ENCODE peak calls at places on chromosomes 5 and 9, in four cellular contexts. J is GM20000, L is mucosa of descending colon, H is CD14-positive monocyte. F is an unnamed sample.

GRCh38 chr5:137826067-137826466 is 41.6 kb upstream of the MYOT start:
- DNase-seq in J (no peak), L (no peak), H (no peak), F (no peak)

GRCh38 chr5:177103523-177104253 is 17.0 kb downstream of the FGFR4 start:
- DNase-seq in J (no peak), L (no peak), H (no peak), F (no peak)

GRCh38 chr5:142360607-142361120 is 35.8 kb upstream of the SPRY4 start:
- DNase-seq in J (no peak), L (no peak), H (no peak), F (peak)

GRCh38 chr5:1152156-1152555 is 40.3 kb upstream of the SLC12A7 start:
- DNase-seq in J (no peak), L (no peak), H (no peak), F (peak)

GRCh38 chr9:107948601-107949000 is 459.0 kb upstream of the KLF4 start:
- DNase-seq in J (no peak), L (no peak), H (no peak), F (no peak)

GRCh38 chr9:2234371-2234893 is 219.3 kb downstream of the SMARCA2 start:
- DNase-seq in J (no peak), L (no peak), H (no peak), F (no peak)

GRCh38 chr9:108363321-108363720 is 492.5 kb downstream of the ACTL7B start:
- DNase-seq in J (no peak), L (no peak), H (no peak), F (no peak)

GRCh38 chr9:70861376-70861775 is 260.0 kb downstream of the TRPM3 start:
- DNase-seq in J (no peak), L (no peak), H (no peak), F (no peak)

GRCh38 chr9:602716-603115 is 238.8 kb upstream of the DMRT1 start:
- DNase-seq in J (no peak), L (no peak), H (no peak), F (no peak)

GRCh38 chr5:111530298-111530740 is 18.0 kb upstream of the STARD4 start:
- DNase-seq in J (peak), L (peak), H (peak), F (peak)

GRCh38 chr5:102715405-102715804 is 39.7 kb upstream of the PAM start:
- DNase-seq in J (no peak), L (no peak), H (no peak), F (peak)

GRCh38 chr9:94826044-94826443 is 99.5 kb downstream of the AOPEP start:
- DNase-seq in J (no peak), L (no peak), H (no peak), F (no peak)

GRCh38 chr5:44638286-44638869 is 170.4 kb upstream of the MRPS30 start:
- DNase-seq in J (no peak), L (no peak), H (no peak), F (no peak)

GRCh38 chr9:96524764-96525163 is 74.8 kb downstream of the HABP4 start:
- DNase-seq in J (no peak), L (no peak), H (no peak), F (no peak)

GRCh38 chr5:6083311-6083941 is 294.9 kb downstream of the MED10 start:
- DNase-seq in J (no peak), L (no peak), H (no peak), F (no peak)

GRCh38 chr5:84614907-84615306 is 230.2 kb upstream of the EDIL3 start:
- DNase-seq in J (no peak), L (no peak), H (no peak), F (no peak)

GRCh38 chr9:99167694-99168093 is 54.0 kb downstream of the ALG2 start:
- DNase-seq in J (no peak), L (no peak), H (no peak), F (peak)

GRCh38 chr5:174698156-174698555 is 26.2 kb upstream of the MSX2 start:
- DNase-seq in J (no peak), L (no peak), H (no peak), F (no peak)

GRCh38 chr5:64532657-64533056 is 26.8 kb downstream of the RGS7BP start:
- DNase-seq in J (no peak), L (no peak), H (no peak), F (no peak)

GRCh38 chr5:141880961-141881801 is 3.0 kb upstream of the PCDH1 start:
- DNase-seq in J (no peak), L (no peak), H (no peak), F (no peak)

GRCh38 chr5:67234671-67235176 is 38.1 kb upstream of the CD180 start:
- DNase-seq in J (no peak), L (peak), H (no peak), F (no peak)

GRCh38 chr9:120366646-120367019 is 213.3 kb downstream of the CDK5RAP2 start:
- DNase-seq in J (no peak), L (no peak), H (no peak), F (no peak)

GRCh38 chr5:159058928-159059636 is 40.6 kb downstream of the EBF1 start:
- DNase-seq in J (no peak), L (no peak), H (no peak), F (no peak)

GRCh38 chr5:118956727-118957126 is 31.6 kb downstream of the DTWD2 start:
- DNase-seq in J (no peak), L (no peak), H (no peak), F (no peak)

GRCh38 chr5:148972958-148973357 is 89.9 kb downstream of the SH3TC2 start:
- DNase-seq in J (no peak), L (peak), H (no peak), F (no peak)

GRCh38 chr9:75152416-75152815 is 64.1 kb downstream of the OSTF1 start:
- DNase-seq in J (no peak), L (no peak), H (no peak), F (peak)

GRCh38 chr5:111389390-111390082 is 122.8 kb downstream of the STARD4 start:
- DNase-seq in J (no peak), L (no peak), H (no peak), F (peak)

GRCh38 chr5:113311301-113311700 is 123.5 kb downstream of the TSSK1B start:
- DNase-seq in J (no peak), L (no peak), H (no peak), F (no peak)

GRCh38 chr9:99239341-99240055 is 17.4 kb downstream of the SEC61B start:
- DNase-seq in J (no peak), L (no peak), H (no peak), F (no peak)

GRCh38 chr5:120954255-120954654 is 490.2 kb downstream of the PRR16 start:
- DNase-seq in J (no peak), L (no peak), H (no peak), F (no peak)

GRCh38 chr5:38673671-38674071 is 117.2 kb upstream of the LIFR start:
- DNase-seq in J (no peak), L (no peak), H (no peak), F (no peak)
- TF ChIP-seq CTCF in J (no peak), L (no peak), H (no peak), F (no peak)

DNA sequence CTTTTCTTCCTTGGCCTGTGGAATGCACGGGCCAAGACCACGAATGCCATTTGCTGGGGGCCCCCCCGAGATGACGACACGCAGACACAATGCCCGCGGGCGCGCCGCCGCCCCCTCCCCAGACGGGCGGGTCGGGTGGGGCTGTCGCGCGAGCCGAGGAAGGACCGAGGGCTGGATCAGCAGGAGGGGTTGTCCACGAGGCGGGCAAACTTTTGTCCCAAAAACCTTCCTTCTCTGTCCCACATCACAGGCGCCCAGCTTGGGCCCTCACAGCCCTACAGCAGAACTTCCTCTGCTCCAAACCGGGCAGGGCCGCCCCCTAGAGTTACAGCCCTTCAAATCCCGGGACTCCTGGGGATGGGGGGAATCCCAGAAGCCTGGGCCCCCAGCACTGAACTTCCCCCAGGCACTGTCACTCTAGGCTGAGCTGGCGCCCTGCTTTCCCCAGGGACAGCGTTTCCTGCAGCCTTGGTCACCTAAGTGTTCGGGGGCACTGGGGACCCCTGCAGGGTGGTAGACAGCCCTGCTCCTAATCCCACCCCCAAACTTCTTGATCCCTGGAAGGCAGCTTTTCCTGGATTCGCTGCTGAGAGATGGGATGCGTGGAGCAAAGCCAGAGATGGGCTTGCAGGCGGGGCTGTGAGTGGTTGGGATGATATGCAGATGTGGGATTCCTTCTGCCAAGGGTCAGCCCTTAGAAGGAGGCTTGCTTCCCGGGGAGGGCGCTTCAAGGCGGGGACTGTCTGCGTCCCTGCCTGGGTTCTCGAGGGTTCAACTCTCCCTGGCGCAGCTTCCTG is 980 bp downstream of the COL5A1 start:
- DNase-seq in J (peak), L (peak), H (no peak), F (no peak)
- TF ChIP-seq CTCF in J (no peak), L (no peak), H (no peak), F (no peak)

GRCh38 chr9:87594662-87595061 is 97.0 kb downstream of the DAPK1 start:
- DNase-seq in J (no peak), L (no peak), H (no peak), F (no peak)

GRCh38 chr9:87596862-87597261 is 99.2 kb downstream of the DAPK1 start:
- DNase-seq in J (no peak), L (peak), H (no peak), F (no peak)

GRCh38 chr9:87594218-87594617 is 96.6 kb downstream of the DAPK1 start:
- DNase-seq in J (no peak), L (no peak), H (no peak), F (no peak)

GRCh38 chr9:87597710-87598200 is 100.1 kb downstream of the DAPK1 start:
- DNase-seq in J (no peak), L (no peak), H (no peak), F (no peak)

GRCh38 chr9:87595605-87596004 is 97.9 kb downstream of the DAPK1 start:
- DNase-seq in J (no peak), L (no peak), H (no peak), F (no peak)
- TF ChIP-seq CTCF in J (no peak), L (no peak), H (no peak), F (no peak)

GRCh38 chr9:89996717-89997116 is 391.9 kb downstream of the GADD45G start:
- DNase-seq in J (no peak), L (peak), H (no peak), F (peak)
- TF ChIP-seq CTCF in J (no peak), L (no peak), H (no peak), F (no peak)

GRCh38 chr9:84839538-84839937 is 170.0 kb downstream of the NTRK2 start:
- DNase-seq in J (no peak), L (no peak), H (no peak), F (no peak)
- TF ChIP-seq CTCF in J (no peak), L (no peak), H (no peak), F (no peak)

GRCh38 chr5:36090033-36090432 is 23.4 kb upstream of the UGT3A2 start:
- DNase-seq in J (no peak), L (peak), H (no peak), F (peak)
- TF ChIP-seq CTCF in J (peak), L (no peak), H (peak), F (peak)

DNA sequence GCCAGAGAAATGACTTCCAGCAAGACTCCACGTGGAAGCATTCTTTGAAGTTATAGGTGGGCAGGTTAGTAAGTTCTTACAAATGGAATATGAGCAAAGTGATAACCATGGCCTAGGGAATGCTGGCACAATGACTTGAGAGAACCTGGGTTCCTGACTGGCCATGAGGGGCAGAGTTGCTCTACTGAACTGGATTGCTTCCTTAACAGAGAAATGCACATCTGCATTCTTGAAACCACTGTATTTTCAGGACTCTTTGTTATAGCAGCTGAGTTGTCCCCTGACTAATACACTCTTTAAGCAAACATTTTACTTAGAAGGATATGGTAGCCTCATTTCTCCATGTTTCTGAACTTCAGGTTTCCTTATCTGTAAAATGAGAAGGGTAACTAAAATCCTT is 108.3 kb upstream of the GNA14 start:
- DNase-seq in J (no peak), L (no peak), H (no peak), F (no peak)
- TF ChIP-seq CTCF in J (no peak), L (no peak), H (no peak), F (no peak)

GRCh38 chr5:179768326-179769085 is 25.3 kb upstream of the LTC4S start:
- DNase-seq in J (no peak), L (no peak), H (no peak), F (no peak)
- TF ChIP-seq CTCF in J (no peak), L (no peak), H (no peak), F (no peak)

GRCh38 chr5:172054611-172055153 is 48.2 kb upstream of the FBXW11 start:
- DNase-seq in J (no peak), L (no peak), H (no peak), F (no peak)

GRCh38 chr5:172050070-172050469 is 43.6 kb upstream of the FBXW11 start:
- DNase-seq in J (no peak), L (no peak), H (no peak), F (no peak)

GRCh38 chr5:172055421-172055820 is 49.0 kb upstream of the FBXW11 start:
- DNase-seq in J (no peak), L (no peak), H (no peak), F (no peak)

GRCh38 chr5:172051643-172052362 is 45.4 kb upstream of the FBXW11 start:
- DNase-seq in J (no peak), L (no peak), H (no peak), F (no peak)

GRCh38 chr5:172052454-172053236 is 46.2 kb upstream of the FBXW11 start:
- DNase-seq in J (no peak), L (peak), H (no peak), F (no peak)
- TF ChIP-seq CTCF in J (no peak), L (no peak), H (no peak), F (no peak)

GRCh38 chr5:136082390-136083193 is 50.1 kb upstream of the SMAD5 start:
- DNase-seq in J (peak), L (peak), H (peak), F (peak)
- TF ChIP-seq CTCF in J (peak), L (no peak), H (peak), F (peak)